ENCODE peak calls at places on chromosome 10, in six cellular contexts. J is fibroblast of pulmonary artery, W is hepatocyte, B is ascending aorta, L is heart left ventricle, U is AG04450. Z is an unnamed sample.

GRCh38 chr10:75111367-75111905 is at the start of gene SAMD8:
- DNase-seq in J (peak), W (peak), B (peak), L (peak), U (peak), Z (peak)

GRCh38 chr10:53997953-53998352 is 803.1 kb downstream of the PCDH15 start:
- DNase-seq in J (no peak), W (peak), B (no peak), L (no peak), U (no peak), Z (peak)

GRCh38 chr10:7412482-7413251 is 1.8 kb upstream of the SFMBT2 start:
- DNase-seq in J (no peak), W (peak), B (no peak), L (peak), U (no peak), Z (no peak)

GRCh38 chr10:43196981-43197833 is 59.0 kb downstream of the CSGALNACT2 start:
- DNase-seq in J (no peak), W (no peak), B (no peak), L (peak), U (no peak), Z (no peak)

GRCh38 chr10:63671317-63671937 is 150.2 kb downstream of the REEP3 start:
- DNase-seq in J (peak), W (peak), B (no peak), L (no peak), U (peak), Z (peak)

GRCh38 chr10:97849101-97849490 is 547 bp upstream of the GOLGA7B start:
- DNase-seq in J (no peak), W (no peak), B (no peak), L (no peak), U (no peak), Z (no peak)

GRCh38 chr10:84822926-84823325 is 494.5 kb downstream of the CCSER2 start:
- DNase-seq in J (no peak), W (no peak), B (no peak), L (no peak), U (no peak), Z (no peak)

GRCh38 chr10:80996615-80997193 is 459.0 kb downstream of the SH2D4B start:
- DNase-seq in J (no peak), W (no peak), B (no peak), L (no peak), U (no peak), Z (no peak)

GRCh38 chr10:89837173-89838001 is 136.0 kb downstream of the KIF20B start:
- DNase-seq in J (peak), W (no peak), B (no peak), L (peak), U (no peak), Z (peak)

GRCh38 chr10:52447931-52448353 is 133.9 kb downstream of the DKK1 start:
- DNase-seq in J (peak), W (no peak), B (no peak), L (no peak), U (no peak), Z (peak)

GRCh38 chr10:58412502-58412961 is 27.3 kb downstream of the TFAM start:
- DNase-seq in J (peak), W (no peak), B (no peak), L (no peak), U (peak), Z (peak)

GRCh38 chr10:986137-986825 is 2.0 kb upstream of the GTPBP4 start:
- DNase-seq in J (peak), W (peak), B (no peak), L (no peak), U (no peak), Z (peak)

GRCh38 chr10:29646238-29646902 is 11.6 kb upstream of the SVIL start:
- DNase-seq in J (peak), W (peak), B (no peak), L (no peak), U (no peak), Z (peak)

GRCh38 chr10:93941603-93942002 is 47.8 kb downstream of the SLC35G1 start:
- DNase-seq in J (no peak), W (no peak), B (no peak), L (no peak), U (no peak), Z (no peak)

GRCh38 chr10:19041176-19041575 is 7.4 kb upstream of the MALRD1 start:
- DNase-seq in J (no peak), W (no peak), B (no peak), L (no peak), U (no peak), Z (no peak)

GRCh38 chr10:84987039-84987438 is 658.6 kb downstream of the CCSER2 start:
- DNase-seq in J (no peak), W (no peak), B (no peak), L (no peak), U (no peak), Z (no peak)

GRCh38 chr10:75352650-75353049 is 48.9 kb downstream of the ZNF503 start:
- DNase-seq in J (no peak), W (peak), B (no peak), L (no peak), U (no peak), Z (peak)

GRCh38 chr10:102460836-102461186 is 9.5 kb upstream of the C10orf95 start:
- DNase-seq in J (no peak), W (no peak), B (no peak), L (no peak), U (no peak), Z (no peak)

GRCh38 chr10:122286872-122287271 is 15.8 kb downstream of the BTBD16 start:
- DNase-seq in J (peak), W (peak), B (peak), L (peak), U (peak), Z (peak)
- H3K4me3 ChIP-seq in J (no peak), W (no peak), B (no peak), L (no peak), U (no peak), Z (peak)

DNA sequence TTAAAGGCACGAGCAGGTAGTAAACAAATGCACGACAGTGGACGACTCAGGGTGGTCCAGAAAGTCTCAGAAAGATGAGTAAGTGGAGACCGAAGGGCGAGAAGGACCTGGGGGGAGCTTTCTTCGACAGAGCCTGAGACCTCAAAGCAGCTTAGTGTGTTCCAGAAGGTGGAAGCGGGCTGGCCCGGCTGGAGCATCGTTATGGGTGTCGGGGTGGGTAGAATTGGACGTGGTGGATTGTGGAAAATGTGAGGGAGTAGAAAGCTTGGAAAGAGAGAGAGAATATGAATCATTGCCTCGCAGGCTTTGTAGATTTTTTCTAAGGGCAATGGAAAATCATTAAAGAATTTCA is 631 bp downstream of the MCM10 start:
- DNase-seq in J (no peak), W (no peak), B (no peak), L (no peak), U (no peak), Z (peak)
- H3K4me3 ChIP-seq in J (peak), W (peak), B (no peak), L (peak), U (peak), Z (peak)

GRCh38 chr10:103915794-103916193 is 2.2 kb downstream of the STN1 start:
- DNase-seq in J (no peak), W (no peak), B (no peak), L (no peak), U (no peak), Z (no peak)
- H3K4me3 ChIP-seq in J (peak), W (no peak), B (peak), L (peak), U (peak), Z (peak)

DNA sequence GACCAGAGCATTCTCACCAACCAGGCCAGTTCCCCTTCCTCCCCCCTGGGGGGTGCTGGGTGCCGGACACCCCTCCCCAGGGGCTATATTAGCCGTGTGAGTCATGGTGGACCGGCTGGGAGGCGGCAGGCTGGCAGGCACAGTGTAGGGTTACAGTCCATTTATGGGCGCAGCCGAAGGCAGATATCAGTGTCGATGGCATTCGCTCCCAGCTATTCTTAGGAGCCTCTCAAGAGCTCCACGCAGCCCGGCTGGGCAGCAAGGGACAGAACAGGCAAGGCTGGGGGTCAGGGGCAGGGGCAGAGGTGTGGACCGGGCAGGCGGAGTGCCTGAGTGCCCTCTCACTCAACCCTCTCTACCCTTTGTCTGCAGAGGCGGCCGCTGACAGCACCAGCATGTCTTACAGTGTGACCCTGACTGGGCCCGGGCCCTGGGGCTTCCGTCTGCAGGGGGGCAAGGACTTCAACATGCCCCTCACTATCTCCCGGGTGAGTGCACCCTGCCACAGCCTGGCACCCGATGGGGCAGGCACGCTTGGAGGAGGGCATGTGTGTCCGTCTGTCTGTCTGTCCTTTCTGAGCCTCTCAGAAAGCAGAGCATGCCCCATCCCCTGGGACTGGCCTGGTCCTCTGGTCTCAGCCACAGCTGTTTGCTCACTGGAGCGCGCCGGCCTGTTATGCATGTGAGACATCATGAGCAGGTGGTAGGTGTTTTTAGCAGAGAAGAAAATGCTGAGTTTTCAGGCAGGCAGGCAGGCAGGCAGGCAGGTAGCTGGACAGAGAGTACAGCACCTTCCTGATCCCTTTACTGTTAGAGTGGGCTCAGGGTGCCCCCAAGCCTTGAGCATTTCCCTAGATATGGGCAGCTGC is at the start of gene LDB3:
- DNase-seq in J (peak), W (peak), B (peak), L (peak), U (no peak), Z (peak)
- H3K4me3 ChIP-seq in J (no peak), W (no peak), B (peak), L (peak), U (peak), Z (no peak)

DNA sequence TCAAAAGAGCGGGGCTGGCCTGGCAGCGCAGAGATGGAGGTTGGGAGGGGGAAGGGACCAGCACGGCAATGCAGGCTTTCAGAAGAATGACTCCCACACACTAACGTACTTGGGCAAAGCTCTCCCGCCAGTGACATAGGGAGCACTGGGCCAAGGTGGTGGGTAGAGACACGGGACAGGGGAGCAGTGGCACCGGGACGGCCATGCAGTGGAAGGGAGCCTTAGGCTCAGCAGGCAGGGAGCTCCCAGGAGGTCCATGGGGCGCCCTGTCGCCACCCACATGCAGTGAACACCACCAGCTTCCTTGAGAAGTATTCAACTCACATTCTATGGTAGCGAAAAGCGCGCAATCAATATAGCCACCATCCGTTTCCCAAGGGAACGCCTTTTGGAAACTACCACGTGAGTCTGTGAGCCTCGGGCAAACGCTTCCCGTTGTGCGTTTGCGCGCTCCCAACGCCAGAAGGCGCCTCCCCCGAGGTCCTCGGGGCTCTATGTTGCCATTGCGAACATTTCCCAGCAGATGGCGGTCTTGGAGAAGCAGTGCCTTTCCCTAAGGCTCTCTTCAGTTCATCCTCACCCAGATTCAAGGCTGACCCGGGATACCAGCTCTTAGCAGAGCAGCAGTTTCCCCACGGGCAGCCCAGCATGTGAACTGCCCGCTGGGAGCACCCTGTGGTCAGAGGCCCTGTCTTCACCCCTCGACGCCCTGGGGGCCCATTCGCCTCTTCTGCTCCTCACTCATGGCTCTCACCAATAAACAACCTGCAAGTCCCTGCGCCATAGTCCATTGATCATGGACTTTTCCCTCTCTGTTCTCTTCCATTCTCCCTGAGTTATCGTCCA is 16.4 kb upstream of the OPALIN start:
- DNase-seq in J (peak), W (peak), B (peak), L (peak), U (peak), Z (peak)
- H3K4me3 ChIP-seq in J (peak), W (no peak), B (peak), L (peak), U (peak), Z (peak)

GRCh38 chr10:131936756-131937155 is 35.9 kb downstream of the PPP2R2D start:
- DNase-seq in J (no peak), W (no peak), B (no peak), L (no peak), U (no peak), Z (no peak)

GRCh38 chr10:131935260-131935659 is 34.5 kb downstream of the PPP2R2D start:
- DNase-seq in J (no peak), W (no peak), B (no peak), L (no peak), U (no peak), Z (no peak)

GRCh38 chr10:131933016-131933694 is 32.3 kb downstream of the PPP2R2D start:
- DNase-seq in J (no peak), W (no peak), B (no peak), L (no peak), U (no peak), Z (no peak)

GRCh38 chr10:131933695-131934086 is 32.9 kb downstream of the PPP2R2D start:
- DNase-seq in J (no peak), W (no peak), B (no peak), L (no peak), U (no peak), Z (no peak)

DNA sequence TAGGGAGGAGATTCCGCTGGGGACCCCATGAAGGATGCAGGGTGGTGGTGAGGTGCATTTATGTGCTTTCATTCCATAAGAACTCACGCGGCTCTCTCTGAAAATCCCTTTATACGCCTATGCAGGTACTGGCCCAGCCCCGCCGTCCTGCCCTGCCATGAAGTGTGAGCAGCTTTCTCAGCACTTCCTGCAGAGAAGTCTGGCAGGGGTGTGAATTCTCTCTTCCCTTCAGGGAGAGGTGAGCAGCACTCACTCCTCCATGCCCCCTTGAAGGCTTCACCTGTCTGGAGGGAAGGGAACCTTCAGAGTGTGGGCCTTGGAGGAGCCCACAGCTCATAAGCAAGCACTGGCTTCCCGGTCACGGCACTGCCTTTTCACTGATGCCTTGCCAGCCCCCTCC is 34.0 kb downstream of the PPP2R2D start:
- DNase-seq in J (no peak), W (no peak), B (no peak), L (no peak), U (no peak), Z (no peak)
- H3K4me3 ChIP-seq in J (no peak), W (no peak), B (no peak), L (no peak), U (no peak), Z (no peak)

DNA sequence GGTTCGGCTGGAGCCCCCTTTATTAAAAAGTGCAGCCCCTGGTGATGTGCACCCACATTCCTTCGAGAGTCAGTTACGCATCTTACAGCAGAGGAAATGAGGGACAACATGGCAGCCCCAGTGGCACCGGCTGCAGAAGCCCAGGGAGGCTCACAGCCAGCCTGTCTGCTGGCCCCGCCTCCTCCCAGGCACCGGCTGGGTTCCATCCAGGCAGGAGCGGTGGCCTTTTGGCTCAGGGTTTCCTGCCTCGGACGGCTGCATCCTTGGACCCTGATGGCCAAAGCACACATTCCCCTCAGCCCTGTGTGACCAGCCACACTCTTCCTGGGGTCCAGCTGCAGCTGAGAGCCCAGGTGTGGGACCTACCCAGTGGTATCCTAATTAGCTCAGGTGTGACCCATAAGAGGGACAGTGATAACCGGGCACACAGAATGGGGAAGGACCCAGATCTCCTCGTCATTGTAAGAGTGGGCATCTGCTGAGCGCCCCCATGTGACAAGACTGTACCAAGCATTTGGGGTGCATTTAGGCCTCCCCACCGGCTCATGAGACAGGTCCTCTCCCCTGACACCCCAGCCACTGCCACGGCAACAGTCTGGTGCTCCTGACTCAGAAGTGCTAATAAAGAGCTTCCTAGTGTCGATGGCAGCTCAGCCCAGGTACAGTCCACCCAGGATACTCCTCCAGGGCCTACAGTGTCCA is 63.3 kb upstream of the CHST15 start:
- DNase-seq in J (no peak), W (no peak), B (no peak), L (no peak), U (no peak), Z (no peak)
- H3K4me3 ChIP-seq in J (no peak), W (no peak), B (no peak), L (no peak), U (no peak), Z (peak)

GRCh38 chr10:96271017-96271815 is at the start of gene BLNK:
- DNase-seq in J (peak), W (peak), B (peak), L (no peak), U (peak), Z (peak)

GRCh38 chr10:96270564-96270963 is 805 bp downstream of the BLNK start:
- DNase-seq in J (no peak), W (no peak), B (no peak), L (no peak), U (no peak), Z (no peak)

GRCh38 chr10:96267234-96267705 is 4.1 kb downstream of the BLNK start:
- DNase-seq in J (no peak), W (peak), B (no peak), L (no peak), U (no peak), Z (no peak)

GRCh38 chr10:96268341-96268909 is 2.9 kb downstream of the BLNK start:
- DNase-seq in J (no peak), W (no peak), B (no peak), L (no peak), U (no peak), Z (no peak)

DNA sequence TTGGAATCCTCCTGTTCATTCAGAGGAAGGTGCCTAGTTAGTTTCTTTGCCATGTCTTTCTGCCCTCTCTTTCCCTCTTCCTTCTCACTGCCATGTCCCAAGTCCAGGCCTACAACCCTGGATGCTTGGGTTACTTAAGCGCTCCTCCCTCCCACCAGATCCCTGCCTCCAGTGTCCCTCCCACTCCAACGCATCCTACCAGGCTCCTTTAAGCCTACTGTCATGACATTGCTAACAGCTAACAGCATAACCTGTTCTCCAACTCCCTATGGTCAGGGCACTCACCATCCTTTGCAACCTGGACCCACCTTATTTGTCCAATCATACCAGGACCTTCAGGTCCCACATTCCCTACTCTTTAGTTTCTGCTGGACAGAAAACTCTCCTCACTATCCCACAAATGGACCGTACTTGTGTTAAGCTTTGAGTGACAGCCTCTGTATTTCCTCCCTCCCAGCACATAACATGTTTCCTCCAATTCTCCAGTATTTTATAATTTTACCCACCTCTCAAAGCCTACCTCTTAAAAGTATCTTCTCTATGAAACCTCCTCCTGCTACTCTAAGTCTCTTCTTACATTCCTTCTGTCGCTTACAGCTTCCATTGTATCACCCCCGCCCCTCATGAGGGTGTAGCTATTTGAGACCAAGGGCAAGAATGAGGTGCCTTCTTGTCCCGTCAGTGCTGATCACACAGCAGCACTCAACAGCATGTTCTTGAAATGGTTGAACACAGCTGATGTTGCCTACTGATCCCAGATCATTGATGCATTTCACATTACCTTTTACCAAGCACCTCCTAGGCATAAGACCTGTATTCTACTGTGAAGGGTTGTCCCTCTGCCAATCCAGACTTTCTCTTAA is 1.7 kb downstream of the BLNK start:
- DNase-seq in J (no peak), W (no peak), B (no peak), L (no peak), U (no peak), Z (no peak)
- H3K4me3 ChIP-seq in J (no peak), W (no peak), B (no peak), L (peak), U (no peak), Z (no peak)

Z was measured in adipocyte.